ENCODE peak calls at places on chromosomes 11 and 22, in seven cellular contexts. One of them, this sample, is unnamed.

GRCh38 chr11:29190313-29190712 is 826.5 kb downstream of the KCNA4 start:
- DNase-seq in AG08395: no peak
- DNase-seq in Peyer's patch: no peak
- DNase-seq in stimulated activated CD4-positive, alpha-beta T cell treated with anti-CD3 and anti-CD28 coated beads, Interleukin-4, amount 100 ng/mL, for 48 hours: no peak
- DNase-seq in activated CD4-positive, alpha-beta T cell treated with anti-CD3 and anti-CD28 coated beads, Interleukin-2, amount 10 ng/mL, durations not matched to agents 7 days and 5 days: no peak
- DNase-seq in activated T-cell treated with anti-CD3 and anti-CD28 coated beads, Interleukin-2, amount 50 U/mL, for 48 hours: no peak
- DNase-seq in HCT116: no peak
- DNase-seq in this sample: no peak

GRCh38 chr11:8230178-8230859 is 33.4 kb downstream of the LMO1 start:
- DNase-seq in AG08395: no peak
- DNase-seq in Peyer's patch: no peak
- DNase-seq in stimulated activated CD4-positive, alpha-beta T cell treated with anti-CD3 and anti-CD28 coated beads, Interleukin-4, amount 100 ng/mL, for 48 hours: no peak
- DNase-seq in activated CD4-positive, alpha-beta T cell treated with anti-CD3 and anti-CD28 coated beads, Interleukin-2, amount 10 ng/mL, durations not matched to agents 7 days and 5 days: no peak
- DNase-seq in activated T-cell treated with anti-CD3 and anti-CD28 coated beads, Interleukin-2, amount 50 U/mL, for 48 hours: no peak
- DNase-seq in HCT116: no peak
- DNase-seq in this sample: no peak

GRCh38 chr22:23750744-23751440 is at the start of gene ZNF70:
- DNase-seq in AG08395: peak; percentile 89
- DNase-seq in Peyer's patch: peak; percentile 96
- DNase-seq in stimulated activated CD4-positive, alpha-beta T cell treated with anti-CD3 and anti-CD28 coated beads, Interleukin-4, amount 100 ng/mL, for 48 hours: peak; percentile 69
- DNase-seq in activated CD4-positive, alpha-beta T cell treated with anti-CD3 and anti-CD28 coated beads, Interleukin-2, amount 10 ng/mL, durations not matched to agents 7 days and 5 days: peak; percentile 80
- DNase-seq in activated T-cell treated with anti-CD3 and anti-CD28 coated beads, Interleukin-2, amount 50 U/mL, for 48 hours: peak; percentile 83
- DNase-seq in HCT116: peak; percentile 69
- DNase-seq in this sample: peak; percentile 28

GRCh38 chr11:62166371-62166770 is 23.6 kb upstream of the SCGB1D1 start:
- DNase-seq in AG08395: no peak
- DNase-seq in Peyer's patch: no peak
- DNase-seq in stimulated activated CD4-positive, alpha-beta T cell treated with anti-CD3 and anti-CD28 coated beads, Interleukin-4, amount 100 ng/mL, for 48 hours: no peak
- DNase-seq in activated CD4-positive, alpha-beta T cell treated with anti-CD3 and anti-CD28 coated beads, Interleukin-2, amount 10 ng/mL, durations not matched to agents 7 days and 5 days: no peak
- DNase-seq in activated T-cell treated with anti-CD3 and anti-CD28 coated beads, Interleukin-2, amount 50 U/mL, for 48 hours: no peak
- DNase-seq in HCT116: no peak
- DNase-seq in this sample: no peak

GRCh38 chr11:1931791-1932480 is 12.4 kb downstream of the TNNT3 start:
- DNase-seq in AG08395: no peak
- DNase-seq in Peyer's patch: no peak
- DNase-seq in stimulated activated CD4-positive, alpha-beta T cell treated with anti-CD3 and anti-CD28 coated beads, Interleukin-4, amount 100 ng/mL, for 48 hours: no peak
- DNase-seq in activated CD4-positive, alpha-beta T cell treated with anti-CD3 and anti-CD28 coated beads, Interleukin-2, amount 10 ng/mL, durations not matched to agents 7 days and 5 days: no peak
- DNase-seq in activated T-cell treated with anti-CD3 and anti-CD28 coated beads, Interleukin-2, amount 50 U/mL, for 48 hours: no peak
- DNase-seq in HCT116: no peak
- DNase-seq in this sample: no peak

GRCh38 chr22:31870890-31871289 is 73.4 kb upstream of the YWHAH start:
- DNase-seq in AG08395: peak; percentile 84
- DNase-seq in Peyer's patch: peak; percentile 46
- DNase-seq in stimulated activated CD4-positive, alpha-beta T cell treated with anti-CD3 and anti-CD28 coated beads, Interleukin-4, amount 100 ng/mL, for 48 hours: no peak
- DNase-seq in activated CD4-positive, alpha-beta T cell treated with anti-CD3 and anti-CD28 coated beads, Interleukin-2, amount 10 ng/mL, durations not matched to agents 7 days and 5 days: no peak
- DNase-seq in activated T-cell treated with anti-CD3 and anti-CD28 coated beads, Interleukin-2, amount 50 U/mL, for 48 hours: no peak
- DNase-seq in HCT116: no peak
- DNase-seq in this sample: peak; percentile 68

GRCh38 chr22:30609260-30610185 is 2.5 kb downstream of the TCN2 start:
- DNase-seq in AG08395: peak; percentile 94
- DNase-seq in Peyer's patch: peak; percentile 76
- DNase-seq in stimulated activated CD4-positive, alpha-beta T cell treated with anti-CD3 and anti-CD28 coated beads, Interleukin-4, amount 100 ng/mL, for 48 hours: peak; percentile 22
- DNase-seq in activated CD4-positive, alpha-beta T cell treated with anti-CD3 and anti-CD28 coated beads, Interleukin-2, amount 10 ng/mL, durations not matched to agents 7 days and 5 days: peak; percentile 40
- DNase-seq in activated T-cell treated with anti-CD3 and anti-CD28 coated beads, Interleukin-2, amount 50 U/mL, for 48 hours: peak; percentile 37
- DNase-seq in HCT116: no peak
- DNase-seq in this sample: no peak

GRCh38 chr11:73229321-73230275 is 11.5 kb downstream of the P2RY2 start:
- DNase-seq in AG08395: no peak
- DNase-seq in Peyer's patch: peak; percentile 24
- DNase-seq in stimulated activated CD4-positive, alpha-beta T cell treated with anti-CD3 and anti-CD28 coated beads, Interleukin-4, amount 100 ng/mL, for 48 hours: no peak
- DNase-seq in activated CD4-positive, alpha-beta T cell treated with anti-CD3 and anti-CD28 coated beads, Interleukin-2, amount 10 ng/mL, durations not matched to agents 7 days and 5 days: no peak
- DNase-seq in activated T-cell treated with anti-CD3 and anti-CD28 coated beads, Interleukin-2, amount 50 U/mL, for 48 hours: no peak
- DNase-seq in HCT116: no peak
- DNase-seq in this sample: no peak

GRCh38 chr11:101706015-101706414 is 122.2 kb upstream of the TRPC6 start:
- DNase-seq in AG08395: no peak
- DNase-seq in Peyer's patch: no peak
- DNase-seq in stimulated activated CD4-positive, alpha-beta T cell treated with anti-CD3 and anti-CD28 coated beads, Interleukin-4, amount 100 ng/mL, for 48 hours: no peak
- DNase-seq in activated CD4-positive, alpha-beta T cell treated with anti-CD3 and anti-CD28 coated beads, Interleukin-2, amount 10 ng/mL, durations not matched to agents 7 days and 5 days: no peak
- DNase-seq in activated T-cell treated with anti-CD3 and anti-CD28 coated beads, Interleukin-2, amount 50 U/mL, for 48 hours: no peak
- DNase-seq in HCT116: no peak
- DNase-seq in this sample: no peak

GRCh38 chr11:115182282-115182952 is 321.8 kb downstream of the CADM1 start:
- DNase-seq in AG08395: no peak
- DNase-seq in Peyer's patch: no peak
- DNase-seq in stimulated activated CD4-positive, alpha-beta T cell treated with anti-CD3 and anti-CD28 coated beads, Interleukin-4, amount 100 ng/mL, for 48 hours: no peak
- DNase-seq in activated CD4-positive, alpha-beta T cell treated with anti-CD3 and anti-CD28 coated beads, Interleukin-2, amount 10 ng/mL, durations not matched to agents 7 days and 5 days: no peak
- DNase-seq in activated T-cell treated with anti-CD3 and anti-CD28 coated beads, Interleukin-2, amount 50 U/mL, for 48 hours: no peak
- DNase-seq in HCT116: no peak
- DNase-seq in this sample: no peak

GRCh38 chr11:62139526-62140301 is 15.9 kb downstream of the INCENP start:
- DNase-seq in AG08395: no peak
- DNase-seq in Peyer's patch: no peak
- DNase-seq in stimulated activated CD4-positive, alpha-beta T cell treated with anti-CD3 and anti-CD28 coated beads, Interleukin-4, amount 100 ng/mL, for 48 hours: no peak
- DNase-seq in activated CD4-positive, alpha-beta T cell treated with anti-CD3 and anti-CD28 coated beads, Interleukin-2, amount 10 ng/mL, durations not matched to agents 7 days and 5 days: no peak
- DNase-seq in activated T-cell treated with anti-CD3 and anti-CD28 coated beads, Interleukin-2, amount 50 U/mL, for 48 hours: no peak
- DNase-seq in HCT116: no peak
- DNase-seq in this sample: no peak

GRCh38 chr22:21978564-21979386 is 3.8 kb downstream of the TOP3B start:
- DNase-seq in AG08395: no peak
- DNase-seq in Peyer's patch: no peak
- DNase-seq in stimulated activated CD4-positive, alpha-beta T cell treated with anti-CD3 and anti-CD28 coated beads, Interleukin-4, amount 100 ng/mL, for 48 hours: no peak
- DNase-seq in activated CD4-positive, alpha-beta T cell treated with anti-CD3 and anti-CD28 coated beads, Interleukin-2, amount 10 ng/mL, durations not matched to agents 7 days and 5 days: no peak
- DNase-seq in activated T-cell treated with anti-CD3 and anti-CD28 coated beads, Interleukin-2, amount 50 U/mL, for 48 hours: no peak
- DNase-seq in HCT116: no peak
- DNase-seq in this sample: no peak

GRCh38 chr22:31339148-31339832 is 6.9 kb downstream of the PATZ1 start:
- DNase-seq in AG08395: no peak
- DNase-seq in Peyer's patch: no peak
- DNase-seq in stimulated activated CD4-positive, alpha-beta T cell treated with anti-CD3 and anti-CD28 coated beads, Interleukin-4, amount 100 ng/mL, for 48 hours: no peak
- DNase-seq in activated CD4-positive, alpha-beta T cell treated with anti-CD3 and anti-CD28 coated beads, Interleukin-2, amount 10 ng/mL, durations not matched to agents 7 days and 5 days: no peak
- DNase-seq in activated T-cell treated with anti-CD3 and anti-CD28 coated beads, Interleukin-2, amount 50 U/mL, for 48 hours: no peak
- DNase-seq in HCT116: no peak
- DNase-seq in this sample: no peak

GRCh38 chr11:71488086-71488967 is 35.3 kb downstream of the NADSYN1 start:
- DNase-seq in AG08395: no peak
- DNase-seq in Peyer's patch: no peak
- DNase-seq in stimulated activated CD4-positive, alpha-beta T cell treated with anti-CD3 and anti-CD28 coated beads, Interleukin-4, amount 100 ng/mL, for 48 hours: no peak
- DNase-seq in activated CD4-positive, alpha-beta T cell treated with anti-CD3 and anti-CD28 coated beads, Interleukin-2, amount 10 ng/mL, durations not matched to agents 7 days and 5 days: no peak
- DNase-seq in activated T-cell treated with anti-CD3 and anti-CD28 coated beads, Interleukin-2, amount 50 U/mL, for 48 hours: no peak
- DNase-seq in HCT116: no peak
- DNase-seq in this sample: peak; percentile 55

GRCh38 chr22:49549256-49549655 is 278.4 kb downstream of the BRD1 start:
- DNase-seq in AG08395: no peak
- DNase-seq in Peyer's patch: peak; percentile 25
- DNase-seq in stimulated activated CD4-positive, alpha-beta T cell treated with anti-CD3 and anti-CD28 coated beads, Interleukin-4, amount 100 ng/mL, for 48 hours: no peak
- DNase-seq in activated CD4-positive, alpha-beta T cell treated with anti-CD3 and anti-CD28 coated beads, Interleukin-2, amount 10 ng/mL, durations not matched to agents 7 days and 5 days: no peak
- DNase-seq in activated T-cell treated with anti-CD3 and anti-CD28 coated beads, Interleukin-2, amount 50 U/mL, for 48 hours: no peak
- DNase-seq in HCT116: no peak
- DNase-seq in this sample: no peak

GRCh38 chr11:66956689-66957290 is 1.4 kb downstream of the PC start:
- DNase-seq in AG08395: no peak
- DNase-seq in Peyer's patch: no peak
- DNase-seq in stimulated activated CD4-positive, alpha-beta T cell treated with anti-CD3 and anti-CD28 coated beads, Interleukin-4, amount 100 ng/mL, for 48 hours: no peak
- DNase-seq in activated CD4-positive, alpha-beta T cell treated with anti-CD3 and anti-CD28 coated beads, Interleukin-2, amount 10 ng/mL, durations not matched to agents 7 days and 5 days: no peak
- DNase-seq in activated T-cell treated with anti-CD3 and anti-CD28 coated beads, Interleukin-2, amount 50 U/mL, for 48 hours: no peak
- DNase-seq in HCT116: no peak
- DNase-seq in this sample: no peak

This sample was measured in keratinocyte.